ENCODE peak calls at places on chromosomes 4 and X, in five cellular contexts. K is GM12878, R is WTC11, O is NCI-H1092, J is GM03348. V is an unnamed sample.

GRCh38 chr4:24974252-24974580 is 56.5 kb downstream of the LGI2 start:
- DNase-seq in J (no peak), K (no peak), R (no peak), O (no peak), V (no peak)

GRCh38 chr4:172042714-172043114 is 229.5 kb downstream of the GALNTL6 start:
- DNase-seq in J (no peak), R (no peak), K (no peak), O (peak; percentile 22), V (no peak)

GRCh38 chr4:184806246-184806550 is 19.6 kb downstream of the ACSL1 start:
- DNase-seq in O (no peak), J (no peak), R (no peak), K (no peak), V (no peak)

GRCh38 chrX:52852110-52852872 is 15.6 kb downstream of the XAGE3 start:
- DNase-seq in J (peak; percentile 15), K (no peak), O (no peak), R (no peak), V (no peak)

GRCh38 chr4:8171941-8172924 is 13.6 kb upstream of the ABLIM2 start:
- DNase-seq in J (no peak), K (peak; percentile 24), O (no peak), R (no peak), V (no peak)

GRCh38 chr4:26780524-26780923 is 80.1 kb upstream of the STIM2 start:
- DNase-seq in R (no peak), O (no peak), K (no peak), J (no peak), V (no peak)

GRCh38 chr4:130074096-130074495 is 978.1 kb downstream of the C4orf33 start:
- DNase-seq in O (no peak), R (peak; percentile 23), K (no peak), J (no peak), V (no peak)

GRCh38 chr4:91758487-91758886 is 545.3 kb upstream of the GRID2 start:
- DNase-seq in J (no peak), O (no peak), R (no peak), K (no peak), V (no peak)

GRCh38 chr4:52251864-52252263 is 200.8 kb downstream of the SPATA18 start:
- DNase-seq in K (no peak), O (no peak), J (no peak), R (no peak), V (no peak)

GRCh38 chr4:112284166-112284565 is 1.5 kb downstream of the TIFA start:
- DNase-seq in O (no peak), R (no peak), K (no peak), J (peak; percentile 22), V (no peak)

GRCh38 chrX:635428-636192 is 5.0 kb downstream of the SHOX start:
- DNase-seq in K (no peak), O (no peak), J (no peak), R (peak; percentile 66), V (no peak)

V was measured in DMS 273 treated with DMSO at 0.1 percent for 48 hours.